ENCODE peak calls at places on chromosomes 3 and 15, in five cellular contexts. Y is suprapubic skin, I is fibroblast of the aortic adventitia, Q is neural crest cell, D is retinal pigment epithelial cell. P is an unnamed sample.

GRCh38 chr3:45664558-45664957 is 24.6 kb upstream of the SACM1L start:
- DNase-seq in Y (no peak), I (no peak), Q (no peak), D (no peak), P (no peak)

GRCh38 chr3:159273070-159273469 is 471.2 kb downstream of the MFSD1 start:
- DNase-seq in Y (no peak), I (no peak), Q (no peak), D (no peak), P (no peak)

GRCh38 chr3:24640330-24640877 is 145.8 kb upstream of the THRB start:
- DNase-seq in Y (no peak), I (peak), Q (no peak), D (peak), P (no peak)

GRCh38 chr15:91304210-91304609 is 204.2 kb downstream of the SV2B start:
- DNase-seq in Y (no peak), I (no peak), Q (no peak), D (no peak), P (no peak)

GRCh38 chr3:69137006-69137405 is 14.6 kb upstream of the LMOD3 start:
- DNase-seq in Y (no peak), I (no peak), Q (no peak), D (no peak), P (no peak)

GRCh38 chr3:32176989-32177701 is 61.3 kb upstream of the CMTM8 start:
- DNase-seq in Y (no peak), I (peak), Q (peak), D (no peak), P (no peak)

GRCh38 chr3:122513386-122514122 is 1.2 kb downstream of the KPNA1 start:
- DNase-seq in Y (no peak), I (peak), Q (no peak), D (no peak), P (no peak)

GRCh38 chr3:35651888-35652287 is 12.6 kb downstream of the ARPP21 start:
- DNase-seq in Y (no peak), I (peak), Q (no peak), D (no peak), P (no peak)

GRCh38 chr3:185900228-185900627 is 37.6 kb downstream of the TRA2B start:
- DNase-seq in Y (no peak), I (peak), Q (no peak), D (peak), P (no peak)

GRCh38 chr3:150345021-150345538 is 63.0 kb upstream of the TSC22D2 start:
- DNase-seq in Y (no peak), I (peak), Q (no peak), D (no peak), P (no peak)

GRCh38 chr15:93942140-93942808 is 289.1 kb upstream of the MCTP2 start:
- DNase-seq in Y (no peak), I (no peak), Q (no peak), D (peak), P (no peak)

GRCh38 chr3:48558446-48559134 is 2.0 kb upstream of the PFKFB4 start:
- DNase-seq in Y (no peak), I (no peak), Q (no peak), D (no peak), P (no peak)

GRCh38 chr3:72997421-72997961 is 880 bp downstream of the PPP4R2 start:
- DNase-seq in Y (no peak), I (peak), Q (peak), D (no peak), P (no peak)

GRCh38 chr3:109234300-109234699 is 82.0 kb downstream of the DPPA2 start:
- DNase-seq in Y (no peak), I (no peak), Q (no peak), D (no peak), P (no peak)

GRCh38 chr15:75201609-75202250 is at the start of gene C15orf39:
- DNase-seq in Y (no peak), I (peak), Q (peak), D (no peak), P (peak)

GRCh38 chr3:72665701-72666443 is 182.4 kb downstream of the SHQ1 start:
- DNase-seq in Y (no peak), I (no peak), Q (peak), D (no peak), P (peak)

GRCh38 chr3:120678331-120678845 is 3.7 kb downstream of the HGD start:
- DNase-seq in Y (no peak), I (peak), Q (no peak), D (peak), P (no peak)

GRCh38 chr3:45939341-45939771 is 3.9 kb upstream of the CXCR6 start:
- DNase-seq in Y (no peak), I (peak), Q (no peak), D (peak), P (no peak)

GRCh38 chr15:36449662-36450145 is 129.7 kb upstream of the CDIN1 start:
- DNase-seq in Y (no peak), I (peak), Q (no peak), D (no peak), P (no peak)

GRCh38 chr3:98779936-98780335 is 16.8 kb downstream of the ST3GAL6 start:
- DNase-seq in Y (no peak), I (peak), Q (no peak), D (no peak), P (no peak)

GRCh38 chr3:155130001-155130400 is 49.9 kb downstream of the MME start:
- DNase-seq in Y (no peak), I (peak), Q (no peak), D (no peak), P (no peak)

GRCh38 chr15:81373996-81374395 is at the start of gene TMC3:
- DNase-seq in Y (no peak), I (peak), Q (no peak), D (peak), P (no peak)

GRCh38 chr15:80160570-80161156 is 7.9 kb downstream of the FAH start:
- DNase-seq in Y (peak), I (peak), Q (no peak), D (peak), P (no peak)

GRCh38 chr15:70932397-70932796 is 39.8 kb downstream of the LRRC49 start:
- DNase-seq in Y (no peak), I (no peak), Q (no peak), D (no peak), P (no peak)

GRCh38 chr3:102715030-102715697 is 280.3 kb downstream of the ZPLD1 start:
- DNase-seq in Y (no peak), I (no peak), Q (no peak), D (no peak), P (no peak)

GRCh38 chr15:41870689-41871081 is 23.2 kb downstream of the SPTBN5 start:
- DNase-seq in Y (no peak), I (peak), Q (no peak), D (peak), P (no peak)

GRCh38 chr3:105752791-105753415 is 115.9 kb downstream of the CBLB start:
- DNase-seq in Y (no peak), I (peak), Q (no peak), D (no peak), P (no peak)

GRCh38 chr15:62291262-62291661 is 126.2 kb upstream of the C2CD4B start:
- DNase-seq in Y (no peak), I (no peak), Q (no peak), D (peak), P (no peak)

GRCh38 chr3:131738095-131738494 is 235.3 kb upstream of the MRPL3 start:
- DNase-seq in Y (no peak), I (no peak), Q (no peak), D (no peak), P (no peak)

GRCh38 chr3:4211610-4212009 is 91.6 kb upstream of the SETMAR start:
- DNase-seq in Y (no peak), I (no peak), Q (no peak), D (no peak), P (no peak)

GRCh38 chr15:47390208-47390765 is 327.0 kb upstream of the SEMA6D start:
- DNase-seq in Y (no peak), I (no peak), Q (no peak), D (no peak), P (no peak)

DNA sequence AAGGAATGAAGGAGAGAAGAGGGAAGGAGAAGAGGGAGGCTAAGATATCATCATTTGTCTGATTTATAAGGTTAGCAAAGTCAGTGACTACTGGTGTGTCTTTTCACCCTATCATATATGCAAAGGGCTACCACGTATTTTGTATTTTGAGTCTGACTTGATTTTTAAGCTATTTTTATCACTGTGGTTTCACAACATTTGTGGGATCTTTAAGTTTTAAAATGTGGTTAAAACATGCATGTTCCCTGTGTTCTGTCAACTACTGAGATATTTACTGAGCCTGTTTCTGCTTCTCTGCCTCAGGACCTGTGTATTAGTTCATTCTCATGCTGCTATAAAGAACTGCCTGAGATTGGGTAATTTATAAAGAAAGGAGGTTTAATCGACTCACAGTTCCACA is 22.5 kb upstream of the SPTSSB start:
- DNase-seq in Y (no peak), I (no peak), Q (no peak), D (no peak), P (no peak)
- TF ChIP-seq CTCF in Y (no peak), I (no peak), Q (no peak), D (no peak), P (no peak)

DNA sequence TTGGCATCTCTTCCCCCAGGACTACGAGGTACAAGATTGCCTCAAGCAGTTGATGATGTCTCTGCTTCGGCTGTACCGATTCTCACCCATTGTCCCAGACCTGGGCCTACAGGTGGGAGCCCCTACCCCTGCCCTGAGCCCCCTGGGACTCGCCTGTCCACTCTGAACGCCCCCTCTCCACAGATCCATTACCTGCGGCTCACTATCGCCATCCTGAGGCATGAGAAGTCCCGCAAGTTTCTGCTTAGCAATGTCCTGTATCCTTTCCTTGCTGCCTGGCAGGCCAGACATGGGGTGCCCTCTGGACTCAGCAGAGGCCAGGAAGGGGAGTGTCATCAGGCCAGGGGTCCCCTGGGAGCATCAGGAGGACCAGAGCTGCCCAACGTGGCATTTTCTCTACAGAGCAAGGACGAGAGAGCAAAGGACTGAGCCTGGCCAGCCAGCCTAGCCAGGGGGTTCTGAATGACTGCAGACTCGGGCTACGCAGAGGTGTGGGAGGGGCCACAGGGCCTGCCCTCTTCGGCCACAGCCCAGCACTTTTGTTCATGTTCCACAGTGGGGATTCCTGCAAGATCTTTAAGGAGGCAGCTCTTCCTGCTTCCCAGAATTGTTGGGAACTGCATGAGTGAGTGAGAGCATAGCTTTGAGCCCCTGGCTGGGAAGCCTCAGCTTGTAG is 11.2 kb downstream of the RNF123 start:
- DNase-seq in Y (no peak), I (no peak), Q (no peak), D (no peak), P (no peak)
- TF ChIP-seq CTCF in Y (no peak), I (no peak), Q (no peak), D (peak), P (peak)

DNA sequence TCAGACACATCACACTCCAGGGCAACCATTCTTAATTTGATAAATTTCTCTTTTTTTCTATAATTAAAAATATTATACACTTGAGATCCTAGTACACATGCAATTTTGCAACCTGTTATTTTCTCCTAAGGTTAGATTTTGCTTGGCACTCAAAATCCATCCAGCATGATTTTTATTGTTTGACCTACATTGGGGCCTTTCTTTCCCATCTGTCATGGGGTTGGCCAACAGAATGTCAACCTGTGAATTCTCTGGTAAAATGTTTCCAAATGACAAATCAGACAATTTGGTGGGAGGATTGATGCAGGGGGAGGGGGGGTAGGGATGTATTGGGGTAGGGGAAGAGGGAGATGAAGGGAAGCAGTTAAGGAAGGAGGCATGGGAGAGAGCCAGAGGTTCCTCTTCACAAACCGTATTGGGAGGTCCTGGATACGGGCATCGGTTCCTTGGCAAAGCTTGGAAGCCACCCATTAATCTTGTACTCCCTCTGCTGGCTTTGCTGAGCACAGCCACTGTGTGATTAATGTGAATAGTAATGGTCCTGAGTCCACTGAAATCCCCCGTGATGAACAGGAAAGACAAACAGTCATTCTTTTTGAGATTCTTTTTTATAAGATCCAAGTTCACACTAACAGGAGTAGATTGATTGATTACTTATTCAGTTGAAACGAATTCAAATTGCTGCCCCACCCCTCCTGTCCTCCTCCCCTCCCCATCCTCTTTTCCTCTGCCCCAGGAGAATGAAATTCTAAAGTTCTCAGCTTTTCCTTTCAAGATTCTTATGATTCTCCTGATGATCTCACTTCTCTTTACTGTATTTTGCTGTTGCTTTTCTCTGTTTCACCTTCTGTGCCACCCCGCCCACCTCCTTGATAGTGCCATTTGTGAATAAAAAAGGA is 82.2 kb upstream of the SLC25A26 start:
- DNase-seq in Y (no peak), I (peak), Q (peak), D (no peak), P (no peak)
- TF ChIP-seq CTCF in Y (peak), I (peak), Q (peak), D (peak), P (peak)

GRCh38 chr15:64426845-64427465 is 33.4 kb upstream of the ZNF609 start:
- DNase-seq in Y (no peak), I (peak), Q (no peak), D (no peak), P (no peak)
- TF ChIP-seq CTCF in Y (no peak), I (peak), Q (peak), D (peak), P (peak)

DNA sequence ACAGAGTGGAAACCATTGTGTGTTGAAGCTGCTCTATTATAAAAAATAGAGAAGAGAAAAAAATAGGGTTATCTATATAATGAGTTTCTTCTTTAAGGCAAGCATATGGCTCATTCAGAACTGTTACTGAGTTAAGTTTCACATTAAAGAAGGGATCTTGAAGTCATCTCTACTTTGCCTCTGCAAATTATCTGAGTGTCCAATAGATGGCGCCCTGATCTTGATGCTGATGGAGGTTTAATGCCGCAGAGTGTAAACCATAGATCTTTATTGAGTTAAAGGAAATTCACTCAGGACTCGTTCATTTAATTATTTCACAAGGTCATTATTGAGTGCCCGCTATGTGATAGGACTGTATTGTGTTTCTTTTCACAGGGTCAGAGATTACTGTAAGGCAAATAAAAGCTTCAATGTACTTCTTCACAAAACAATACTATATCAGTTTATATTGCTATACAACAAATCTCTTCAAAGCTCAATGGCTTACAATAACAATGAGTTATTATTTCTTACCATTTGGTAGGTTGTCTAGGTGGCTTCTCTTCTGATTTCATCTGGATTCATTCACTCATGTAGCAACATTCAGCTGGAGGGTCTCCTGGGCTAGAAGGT is 171.4 kb downstream of the NSUN3 start:
- DNase-seq in Y (no peak), I (peak), Q (peak), D (no peak), P (no peak)
- TF ChIP-seq CTCF in Y (peak), I (peak), Q (peak), D (peak), P (peak)

DNA sequence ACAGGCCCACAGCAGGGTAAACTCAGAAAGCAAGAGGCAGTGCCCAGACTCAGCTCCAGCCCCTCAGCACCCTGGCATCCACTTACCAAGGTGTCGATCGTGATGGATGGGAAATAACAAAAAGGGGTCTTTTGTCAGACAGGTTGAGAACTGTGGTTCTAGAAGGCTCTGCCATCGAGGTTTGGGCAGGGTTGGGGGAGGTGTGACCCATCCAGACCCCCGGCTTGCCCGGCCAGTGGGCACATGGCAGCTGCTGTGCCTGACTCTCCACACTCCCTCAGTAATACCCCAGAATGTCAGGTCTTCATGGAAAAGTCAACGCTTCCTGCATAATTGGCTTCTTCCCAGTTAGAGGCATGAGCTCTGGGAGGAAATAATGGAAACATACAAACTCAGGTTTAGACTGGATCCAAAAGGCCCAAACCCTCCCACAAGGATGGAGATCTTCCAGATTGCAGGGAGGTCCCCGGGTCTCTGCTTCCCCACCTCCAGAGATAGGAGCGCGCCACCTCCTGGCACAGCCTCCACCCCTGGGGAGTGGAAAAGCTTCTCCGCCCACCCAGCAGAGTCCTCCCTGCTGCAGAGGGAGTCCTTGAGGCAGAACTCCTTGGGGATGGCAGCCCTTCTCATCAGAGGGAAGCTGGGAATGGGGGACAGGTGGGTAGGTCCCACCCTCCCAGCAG is 149.8 kb upstream of the IQSEC1 start:
- DNase-seq in Y (no peak), I (no peak), Q (no peak), D (no peak), P (no peak)
- TF ChIP-seq CTCF in Y (no peak), I (no peak), Q (no peak), D (no peak), P (no peak)

DNA sequence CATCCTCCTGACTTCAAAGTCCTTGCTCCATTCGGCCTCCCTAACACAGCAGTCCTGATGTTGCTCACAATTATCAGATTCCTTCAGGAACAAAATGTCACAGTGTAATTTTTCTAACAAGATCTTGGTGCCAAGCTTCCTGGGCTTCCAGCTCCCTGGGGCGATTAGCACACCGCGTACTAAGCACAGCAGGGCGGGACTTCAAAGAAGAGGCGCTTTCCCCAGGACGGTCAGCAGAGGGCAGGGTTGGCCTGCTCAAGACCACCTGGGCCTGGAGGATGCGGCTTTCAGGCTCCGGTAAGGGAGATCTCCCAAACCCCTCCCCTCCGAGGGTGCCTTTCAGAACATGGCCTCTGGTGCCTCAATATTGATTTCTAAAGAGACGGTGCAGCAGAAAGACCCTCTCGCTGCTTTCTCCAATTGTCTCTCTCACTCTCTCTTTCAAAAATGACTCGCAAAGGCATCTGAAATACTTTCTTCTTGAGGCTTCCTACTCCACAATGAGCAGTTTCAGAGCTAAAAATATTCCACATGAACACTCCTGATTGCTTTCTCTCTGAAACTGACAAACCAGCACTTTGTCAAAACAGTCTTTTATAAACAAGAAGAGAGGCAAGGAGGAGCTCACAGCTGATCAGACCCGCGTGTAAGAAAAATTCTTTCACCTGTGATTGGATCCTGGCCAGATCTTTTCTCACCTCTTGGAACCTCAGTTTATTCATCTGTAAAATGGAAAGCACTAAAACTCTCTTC is 154.1 kb downstream of the ADAMTS9 start:
- DNase-seq in Y (peak), I (peak), Q (peak), D (peak), P (peak)
- TF ChIP-seq CTCF in Y (peak), I (peak), Q (peak), D (peak), P (peak)

GRCh38 chr15:57528940-57529565 is 62.7 kb upstream of the MYZAP start:
- DNase-seq in Y (no peak), I (no peak), Q (no peak), D (no peak), P (no peak)
- TF ChIP-seq CTCF in Y (no peak), I (peak), Q (no peak), D (no peak), P (no peak)

GRCh38 chr3:188664795-188665194 is 507.0 kb upstream of the TPRG1 start:
- DNase-seq in Y (no peak), I (no peak), Q (no peak), D (no peak), P (no peak)
- TF ChIP-seq CTCF in Y (no peak), I (no peak), Q (peak), D (peak), P (no peak)